ENCODE peak calls at places on chromosomes 4 and X, in ten cellular contexts. R is activated naive CD8-positive, alpha-beta T cell treated with anti-CD3 and anti-CD28 coated beads, Interleukin-2, amount 10 ng/mL, durations not matched to agents 7 days and 5 days; G is tibial nerve; E is brain microvascular endothelial cell; T is dorsolateral prefrontal cortex; K is LHCN-M2; N is astrocyte of the hippocampus; X is spleen; V is stimulated activated CD4-positive, alpha-beta T cell treated with anti-CD3 and anti-CD28 coated beads, Interleukin-4, amount 100 ng/mL, for 24 hours; C is foreskin keratinocyte. Q is an unnamed sample.

GRCh38 chr4:1365271-1366178 is 18.5 kb downstream of the UVSSA start:
- DNase-seq in R (no peak), G (no peak), E (no peak), T (no peak), K (no peak), N (no peak), X (peak), V (no peak), C (peak), Q (peak)

GRCh38 chr4:133058701-133059100 is 90.4 kb upstream of the PCDH10 start:
- DNase-seq in R (no peak), G (no peak), E (no peak), T (no peak), K (peak), N (no peak), X (no peak), V (no peak), C (no peak), Q (no peak)

GRCh38 chr4:3422808-3423297 is 18.9 kb upstream of the HGFAC start:
- DNase-seq in R (no peak), G (no peak), E (no peak), T (no peak), K (no peak), N (no peak), X (no peak), V (no peak), C (no peak), Q (no peak)

GRCh38 chr4:119652978-119653377 is 24.4 kb upstream of the PDE5A start:
- DNase-seq in R (no peak), G (no peak), E (peak), T (no peak), K (no peak), N (peak), X (no peak), V (no peak), C (no peak), Q (no peak)

GRCh38 chrX:110086916-110087484 is 84.1 kb downstream of the TMEM164 start:
- DNase-seq in R (no peak), G (no peak), E (peak), T (no peak), K (peak), N (peak), X (no peak), V (no peak), C (peak), Q (no peak)

GRCh38 chrX:1281511-1281910 is 12.9 kb downstream of the CSF2RA start:
- DNase-seq in R (no peak), G (no peak), E (peak), T (no peak), K (peak), N (peak), X (no peak), V (no peak), C (peak), Q (no peak)

GRCh38 chrX:132463411-132463810 is 25.4 kb downstream of the MBNL3 start:
- DNase-seq in R (no peak), G (no peak), E (peak), T (no peak), K (peak), N (peak), X (no peak), V (peak), C (no peak), Q (peak)

GRCh38 chr4:89741768-89742167 is 95.2 kb downstream of the SNCA start:
- DNase-seq in R (no peak), G (no peak), E (no peak), T (no peak), K (no peak), N (no peak), X (no peak), V (no peak), C (no peak), Q (no peak)

GRCh38 chr4:73703320-73703719 is 37.0 kb upstream of the CXCL8 start:
- DNase-seq in R (no peak), G (no peak), E (no peak), T (no peak), K (no peak), N (no peak), X (no peak), V (no peak), C (no peak), Q (no peak)

GRCh38 chr4:101184668-101185067 is 162.7 kb downstream of the PPP3CA start:
- DNase-seq in R (no peak), G (no peak), E (no peak), T (no peak), K (no peak), N (no peak), X (no peak), V (no peak), C (no peak), Q (no peak)

GRCh38 chr4:186485621-186486062 is 69.7 kb downstream of the MTNR1A start:
- DNase-seq in R (no peak), G (no peak), E (no peak), T (peak), K (peak), N (peak), X (no peak), V (no peak), C (no peak), Q (peak)

GRCh38 chr4:136395212-136395722 is 1137.0 kb downstream of the PCDH18 start:
- DNase-seq in R (no peak), G (no peak), E (no peak), T (no peak), K (no peak), N (peak), X (peak), V (no peak), C (no peak), Q (no peak)

GRCh38 chr4:66840178-66840577 is 705.1 kb downstream of the CENPC start:
- DNase-seq in R (no peak), G (no peak), E (no peak), T (no peak), K (no peak), N (no peak), X (no peak), V (no peak), C (no peak), Q (no peak)

GRCh38 chr4:88315460-88316017 is 31.2 kb upstream of the PPM1K start:
- DNase-seq in R (no peak), G (no peak), E (no peak), T (no peak), K (no peak), N (no peak), X (no peak), V (no peak), C (no peak), Q (no peak)

GRCh38 chr4:4386296-4386735 is 586 bp upstream of the NSG1 start:
- DNase-seq in R (peak), G (no peak), E (no peak), T (peak), K (no peak), N (peak), X (no peak), V (peak), C (peak), Q (peak)

GRCh38 chrX:105116541-105116940 is 104.0 kb downstream of the TEX13A start:
- DNase-seq in R (no peak), G (no peak), E (no peak), T (no peak), K (no peak), N (no peak), X (no peak), V (no peak), C (peak), Q (no peak)

GRCh38 chrX:115713465-115713864 is 152.5 kb downstream of the PLS3 start:
- DNase-seq in R (no peak), G (no peak), E (no peak), T (no peak), K (no peak), N (no peak), X (no peak), V (no peak), C (peak), Q (no peak)

GRCh38 chr4:110620352-110621327 is 2.2 kb downstream of the PITX2 start:
- DNase-seq in R (peak), G (no peak), E (no peak), T (no peak), K (peak), N (peak), X (peak), V (no peak), C (peak), Q (peak)

GRCh38 chr4:141047228-141047884 is 85.9 kb downstream of the RNF150 start:
- DNase-seq in R (no peak), G (no peak), E (peak), T (no peak), K (no peak), N (peak), X (no peak), V (no peak), C (peak), Q (peak)

GRCh38 chr4:161629694-161630441 is 533.9 kb downstream of the FSTL5 start:
- DNase-seq in R (no peak), G (no peak), E (no peak), T (no peak), K (peak), N (peak), X (no peak), V (no peak), C (peak), Q (no peak)

GRCh38 chrX:137930562-137930961 is 364.6 kb downstream of the ZIC3 start:
- DNase-seq in R (no peak), G (no peak), E (no peak), T (no peak), K (no peak), N (no peak), X (no peak), V (no peak), C (no peak), Q (no peak)

GRCh38 chr4:3310301-3311094 is 17.7 kb downstream of the RGS12 start:
- DNase-seq in R (peak), G (no peak), E (no peak), T (no peak), K (no peak), N (no peak), X (peak), V (no peak), C (no peak), Q (peak)

GRCh38 chr4:128728190-128728589 is 81.3 kb upstream of the JADE1 start:
- DNase-seq in R (no peak), G (no peak), E (no peak), T (no peak), K (no peak), N (no peak), X (no peak), V (no peak), C (no peak), Q (no peak)

GRCh38 chr4:128350449-128351045 is 62.9 kb upstream of the PGRMC2 start:
- DNase-seq in R (no peak), G (no peak), E (no peak), T (no peak), K (no peak), N (no peak), X (no peak), V (no peak), C (no peak), Q (no peak)

GRCh38 chrX:10098235-10098819 is 58.4 kb upstream of the CLCN4 start:
- DNase-seq in R (no peak), G (no peak), E (no peak), T (no peak), K (no peak), N (no peak), X (no peak), V (peak), C (no peak), Q (no peak)

GRCh38 chr4:24482871-24483270 is 101.5 kb downstream of the DHX15 start:
- DNase-seq in R (no peak), G (no peak), E (peak), T (no peak), K (peak), N (peak), X (no peak), V (no peak), C (no peak), Q (no peak)

GRCh38 chrX:12704706-12705105 is 86.5 kb upstream of the PRPS2 start:
- DNase-seq in R (no peak), G (no peak), E (no peak), T (no peak), K (no peak), N (no peak), X (no peak), V (no peak), C (no peak), Q (no peak)

GRCh38 chr4:25810016-25810415 is 52.8 kb downstream of the SEL1L3 start:
- DNase-seq in R (no peak), G (no peak), E (no peak), T (no peak), K (no peak), N (no peak), X (no peak), V (no peak), C (no peak), Q (no peak)

GRCh38 chr4:180532691-180533090 is 1710.5 kb upstream of the TENM3 start:
- DNase-seq in R (no peak), G (no peak), E (no peak), T (no peak), K (no peak), N (no peak), X (no peak), V (no peak), C (no peak), Q (no peak)

GRCh38 chr4:125010776-125011503 is 298.4 kb upstream of the ANKRD50 start:
- DNase-seq in R (no peak), G (no peak), E (no peak), T (no peak), K (no peak), N (no peak), X (no peak), V (no peak), C (peak), Q (no peak)

GRCh38 chr4:155597281-155597680 is 69.4 kb upstream of the GUCY1A1 start:
- DNase-seq in R (no peak), G (no peak), E (no peak), T (no peak), K (no peak), N (no peak), X (no peak), V (no peak), C (no peak), Q (no peak)

GRCh38 chr4:42871685-42872271 is 20.7 kb upstream of the GRXCR1 start:
- DNase-seq in R (no peak), G (no peak), E (no peak), T (no peak), K (no peak), N (no peak), X (no peak), V (no peak), C (no peak), Q (no peak)

GRCh38 chr4:41104155-41104554 is 110.2 kb downstream of the APBB2 start:
- DNase-seq in R (no peak), G (no peak), E (no peak), T (no peak), K (no peak), N (no peak), X (no peak), V (no peak), C (no peak), Q (no peak)

GRCh38 chr4:41384992-41385391 is 128.3 kb downstream of the UCHL1 start:
- DNase-seq in R (no peak), G (peak), E (no peak), T (peak), K (no peak), N (peak), X (peak), V (no peak), C (no peak), Q (peak)

GRCh38 chr4:113811329-113811728 is 49.8 kb upstream of the CAMK2D start:
- DNase-seq in R (no peak), G (no peak), E (no peak), T (no peak), K (peak), N (no peak), X (no peak), V (no peak), C (no peak), Q (no peak)

GRCh38 chrX:20267924-20268701 is 1.4 kb upstream of the RPS6KA3 start:
- DNase-seq in R (no peak), G (peak), E (no peak), T (peak), K (no peak), N (peak), X (peak), V (peak), C (no peak), Q (no peak)